ENCODE peak calls at places on chromosomes 5 and 9, in four cellular contexts. One of them, this sample, is unnamed.

GRCh38 chr9:38227061-38227540 is 158.1 kb upstream of the SHB start:
- DNase-seq in choroid plexus epithelial cell: peak
- DNase-seq in progenitor cell of endocrine pancreas: no peak
- DNase-seq in HFFc6: peak
- DNase-seq in this sample: peak

GRCh38 chr9:111795557-111795839 is 761 bp upstream of the SHOC1 start:
- DNase-seq in choroid plexus epithelial cell: no peak
- DNase-seq in HFFc6: no peak
- DNase-seq in progenitor cell of endocrine pancreas: no peak
- DNase-seq in this sample: peak

GRCh38 chr5:73515232-73515631 is 17.0 kb downstream of the BTF3 start:
- DNase-seq in HFFc6: no peak
- DNase-seq in progenitor cell of endocrine pancreas: no peak
- DNase-seq in choroid plexus epithelial cell: no peak
- DNase-seq in this sample: no peak

GRCh38 chr5:103258957-103259704 is 568 bp downstream of the MACIR start:
- DNase-seq in choroid plexus epithelial cell: peak
- DNase-seq in HFFc6: no peak
- DNase-seq in progenitor cell of endocrine pancreas: peak
- DNase-seq in this sample: peak

GRCh38 chr9:92714787-92715487 is 45.0 kb upstream of the IPPK start:
- DNase-seq in choroid plexus epithelial cell: no peak
- DNase-seq in progenitor cell of endocrine pancreas: no peak
- DNase-seq in HFFc6: no peak
- DNase-seq in this sample: no peak

GRCh38 chr9:26437056-26437711 is 455.4 kb downstream of the CAAP1 start:
- DNase-seq in progenitor cell of endocrine pancreas: no peak
- DNase-seq in choroid plexus epithelial cell: no peak
- DNase-seq in HFFc6: no peak
- DNase-seq in this sample: no peak

GRCh38 chr5:107155667-107156066 is 515.1 kb downstream of the EFNA5 start:
- DNase-seq in choroid plexus epithelial cell: no peak
- DNase-seq in progenitor cell of endocrine pancreas: no peak
- DNase-seq in HFFc6: no peak
- DNase-seq in this sample: peak

GRCh38 chr5:88676637-88677481 is 206.1 kb downstream of the MEF2C start:
- DNase-seq in choroid plexus epithelial cell: no peak
- DNase-seq in progenitor cell of endocrine pancreas: no peak
- DNase-seq in HFFc6: no peak
- DNase-seq in this sample: no peak

GRCh38 chr5:159214486-159215271 is 5.3 kb upstream of the RNF145 start:
- DNase-seq in progenitor cell of endocrine pancreas: no peak
- DNase-seq in choroid plexus epithelial cell: no peak
- DNase-seq in HFFc6: no peak
- DNase-seq in this sample: no peak

GRCh38 chr5:132469380-132470372 is 20.9 kb downstream of the IRF1 start:
- DNase-seq in progenitor cell of endocrine pancreas: no peak
- DNase-seq in choroid plexus epithelial cell: peak
- DNase-seq in HFFc6: no peak
- DNase-seq in this sample: no peak

GRCh38 chr9:84874583-84874982 is 205.1 kb downstream of the NTRK2 start:
- DNase-seq in progenitor cell of endocrine pancreas: no peak
- DNase-seq in choroid plexus epithelial cell: no peak
- DNase-seq in HFFc6: no peak
- DNase-seq in this sample: no peak

GRCh38 chr9:137757613-137758029 is 120.0 kb upstream of the CACNA1B start:
- DNase-seq in choroid plexus epithelial cell: peak
- DNase-seq in progenitor cell of endocrine pancreas: no peak
- DNase-seq in HFFc6: peak
- DNase-seq in this sample: peak

GRCh38 chr5:89034588-89034987 is 151.6 kb upstream of the MEF2C start:
- DNase-seq in choroid plexus epithelial cell: peak
- DNase-seq in HFFc6: peak
- DNase-seq in progenitor cell of endocrine pancreas: no peak
- DNase-seq in this sample: no peak

GRCh38 chr9:105751761-105752160 is 57.4 kb downstream of the TMEM38B start:
- DNase-seq in choroid plexus epithelial cell: no peak
- DNase-seq in HFFc6: no peak
- DNase-seq in progenitor cell of endocrine pancreas: no peak
- DNase-seq in this sample: no peak

GRCh38 chr5:83921794-83922193 is 201.1 kb upstream of the HAPLN1 start:
- DNase-seq in progenitor cell of endocrine pancreas: no peak
- DNase-seq in choroid plexus epithelial cell: no peak
- DNase-seq in HFFc6: no peak
- DNase-seq in this sample: no peak

GRCh38 chr5:150358261-150359095 is 981 bp downstream of the TCOF1 start:
- DNase-seq in progenitor cell of endocrine pancreas: no peak
- DNase-seq in HFFc6: no peak
- DNase-seq in choroid plexus epithelial cell: no peak
- DNase-seq in this sample: peak

GRCh38 chr9:134258828-134259546 is 67.3 kb upstream of the RXRA start:
- DNase-seq in choroid plexus epithelial cell: no peak
- DNase-seq in HFFc6: no peak
- DNase-seq in progenitor cell of endocrine pancreas: no peak
- DNase-seq in this sample: no peak

GRCh38 chr9:967436-967835 is 9.0 kb upstream of the DMRT3 start:
- DNase-seq in progenitor cell of endocrine pancreas: no peak
- DNase-seq in HFFc6: no peak
- DNase-seq in choroid plexus epithelial cell: no peak
- DNase-seq in this sample: no peak

GRCh38 chr9:101674165-101674564 is 64.3 kb downstream of the GRIN3A start:
- DNase-seq in HFFc6: no peak
- DNase-seq in choroid plexus epithelial cell: no peak
- DNase-seq in progenitor cell of endocrine pancreas: no peak
- DNase-seq in this sample: no peak

GRCh38 chr5:137833463-137833862 is 34.2 kb upstream of the MYOT start:
- DNase-seq in choroid plexus epithelial cell: peak
- DNase-seq in HFFc6: peak
- DNase-seq in progenitor cell of endocrine pancreas: no peak
- DNase-seq in this sample: peak

GRCh38 chr5:120435129-120435528 is 29.0 kb upstream of the PRR16 start:
- DNase-seq in progenitor cell of endocrine pancreas: no peak
- DNase-seq in HFFc6: no peak
- DNase-seq in choroid plexus epithelial cell: no peak
- DNase-seq in this sample: no peak

GRCh38 chr9:95724253-95724991 is 151.1 kb upstream of the ERCC6L2 start:
- DNase-seq in HFFc6: no peak
- DNase-seq in progenitor cell of endocrine pancreas: no peak
- DNase-seq in choroid plexus epithelial cell: no peak
- DNase-seq in this sample: no peak

GRCh38 chr5:10276691-10277090 is 26.6 kb downstream of the CCT5 start:
- DNase-seq in choroid plexus epithelial cell: no peak
- DNase-seq in HFFc6: no peak
- DNase-seq in progenitor cell of endocrine pancreas: no peak
- DNase-seq in this sample: no peak

GRCh38 chr5:13348568-13348967 is 595.9 kb downstream of the DNAH5 start:
- DNase-seq in choroid plexus epithelial cell: no peak
- DNase-seq in HFFc6: no peak
- DNase-seq in progenitor cell of endocrine pancreas: no peak
- DNase-seq in this sample: no peak

GRCh38 chr5:1277331-1277730 is 17.5 kb downstream of the TERT start:
- DNase-seq in choroid plexus epithelial cell: no peak
- DNase-seq in HFFc6: no peak
- DNase-seq in progenitor cell of endocrine pancreas: no peak
- DNase-seq in this sample: no peak

GRCh38 chr9:98066235-98066634 is 9.7 kb downstream of the NANS start:
- DNase-seq in choroid plexus epithelial cell: no peak
- DNase-seq in progenitor cell of endocrine pancreas: no peak
- DNase-seq in HFFc6: no peak
- DNase-seq in this sample: no peak

GRCh38 chr9:117000834-117001233 is 313.7 kb downstream of the TRIM32 start:
- DNase-seq in progenitor cell of endocrine pancreas: no peak
- DNase-seq in choroid plexus epithelial cell: no peak
- DNase-seq in HFFc6: no peak
- DNase-seq in this sample: no peak

GRCh38 chr5:105448251-105448650 is 1885.7 kb upstream of the NUDT12 start:
- DNase-seq in HFFc6: no peak
- DNase-seq in choroid plexus epithelial cell: no peak
- DNase-seq in progenitor cell of endocrine pancreas: no peak
- DNase-seq in this sample: no peak

GRCh38 chr5:94021246-94021645 is 279.8 kb upstream of the POU5F2 start:
- DNase-seq in HFFc6: peak
- DNase-seq in progenitor cell of endocrine pancreas: no peak
- DNase-seq in choroid plexus epithelial cell: peak
- DNase-seq in this sample: peak

GRCh38 chr5:79759436-79759835 is 69.8 kb downstream of the CMYA5 start:
- DNase-seq in choroid plexus epithelial cell: peak
- DNase-seq in HFFc6: peak
- DNase-seq in progenitor cell of endocrine pancreas: no peak
- DNase-seq in this sample: peak

GRCh38 chr9:98159301-98159700 is 33.1 kb downstream of the CORO2A start:
- DNase-seq in progenitor cell of endocrine pancreas: no peak
- DNase-seq in choroid plexus epithelial cell: no peak
- DNase-seq in HFFc6: no peak
- DNase-seq in this sample: no peak

GRCh38 chr9:79277916-79278447 is 293.8 kb upstream of the TLE4 start:
- DNase-seq in progenitor cell of endocrine pancreas: no peak
- DNase-seq in HFFc6: no peak
- DNase-seq in choroid plexus epithelial cell: no peak
- DNase-seq in this sample: no peak

GRCh38 chr5:137995077-137995746 is 37.7 kb downstream of the FAM13B start:
- DNase-seq in choroid plexus epithelial cell: peak
- DNase-seq in progenitor cell of endocrine pancreas: no peak
- DNase-seq in HFFc6: peak
- DNase-seq in this sample: peak

GRCh38 chr9:112856200-112856599 is 34.5 kb downstream of the SLC46A2 start:
- DNase-seq in choroid plexus epithelial cell: no peak
- DNase-seq in progenitor cell of endocrine pancreas: no peak
- DNase-seq in HFFc6: no peak
- DNase-seq in this sample: no peak

DNA sequence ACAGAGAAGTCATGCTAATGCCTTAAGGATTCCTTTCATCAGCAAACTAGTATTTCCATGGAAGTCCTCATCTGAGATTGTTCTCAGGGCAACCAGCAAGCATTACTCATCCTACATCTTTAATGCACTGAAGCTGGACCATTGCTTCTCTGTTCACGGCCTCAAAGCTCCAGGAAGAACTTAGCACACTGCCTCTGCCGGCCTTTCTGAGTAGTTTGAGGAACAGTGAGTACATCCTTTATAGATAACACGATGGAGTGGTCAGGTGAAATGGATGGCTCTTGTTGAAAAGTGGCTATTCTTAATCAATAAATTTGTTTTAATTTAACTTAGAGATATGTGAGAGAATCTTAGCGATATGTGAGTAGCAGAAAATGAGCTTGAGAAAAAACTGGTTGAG is 35.8 kb downstream of the MEGF10 start:
- DNase-seq in progenitor cell of endocrine pancreas: no peak
- DNase-seq in HFFc6: peak
- DNase-seq in choroid plexus epithelial cell: no peak
- DNase-seq in this sample: no peak
- TF ChIP-seq CTCF in progenitor cell of endocrine pancreas: peak
- TF ChIP-seq CTCF in HFFc6: peak
- TF ChIP-seq CTCF in choroid plexus epithelial cell: peak
- TF ChIP-seq CTCF in this sample: no peak

GRCh38 chr9:132236662-132237311 is 74.9 kb downstream of the NTNG2 start:
- DNase-seq in progenitor cell of endocrine pancreas: no peak
- DNase-seq in HFFc6: no peak
- DNase-seq in choroid plexus epithelial cell: no peak
- DNase-seq in this sample: no peak
- TF ChIP-seq CTCF in progenitor cell of endocrine pancreas: no peak
- TF ChIP-seq CTCF in HFFc6: peak
- TF ChIP-seq CTCF in choroid plexus epithelial cell: no peak
- TF ChIP-seq CTCF in this sample: no peak

DNA sequence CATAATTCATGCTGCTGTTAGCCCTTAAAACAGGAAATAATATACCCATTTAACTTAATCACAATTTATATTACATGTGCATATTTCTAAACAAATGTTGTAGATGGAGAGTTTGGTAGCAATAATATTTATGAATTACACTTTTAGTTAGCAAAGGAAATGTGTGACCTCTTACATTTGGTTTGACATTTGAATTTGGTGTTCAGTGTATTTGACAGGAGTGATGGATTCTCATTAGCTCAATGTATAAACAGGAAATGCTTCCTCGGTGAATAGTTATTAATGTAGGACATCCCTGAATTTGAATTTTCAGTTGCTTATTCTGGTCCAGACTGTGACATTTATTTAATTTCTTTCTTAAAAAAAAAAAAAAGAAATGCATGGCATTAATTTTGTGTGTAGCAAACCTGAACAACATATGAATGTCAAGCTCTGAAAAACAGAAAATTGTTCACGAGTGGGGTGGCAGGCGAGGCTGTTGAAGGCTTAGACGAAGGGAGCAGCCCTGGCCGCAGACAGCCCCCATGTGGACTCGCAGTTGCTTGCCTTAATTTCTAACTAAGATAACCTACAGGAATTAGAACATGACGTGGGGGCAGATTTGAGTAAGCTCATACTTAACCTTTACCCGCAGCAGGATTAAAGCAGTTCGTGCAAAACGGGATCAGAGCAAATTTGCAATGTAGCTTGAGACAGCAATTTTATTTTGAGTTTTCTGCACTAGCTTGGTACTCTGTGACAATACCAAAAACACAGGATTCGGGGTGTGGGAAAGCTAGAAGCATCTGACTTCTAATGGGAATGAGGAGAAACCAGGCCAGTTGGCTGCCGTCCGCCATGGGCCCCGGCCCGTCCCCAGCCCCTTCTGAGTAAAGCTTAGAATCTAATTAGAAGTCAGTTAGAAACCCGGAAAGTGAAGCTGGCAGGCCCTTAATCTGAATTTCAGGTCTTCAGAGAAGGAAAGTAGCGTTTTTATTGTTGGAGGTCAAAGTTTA is 134.3 kb downstream of the MACROH2A1 start:
- DNase-seq in choroid plexus epithelial cell: peak
- DNase-seq in HFFc6: no peak
- DNase-seq in progenitor cell of endocrine pancreas: no peak
- DNase-seq in this sample: no peak
- TF ChIP-seq CTCF in choroid plexus epithelial cell: no peak
- TF ChIP-seq CTCF in HFFc6: no peak
- TF ChIP-seq CTCF in progenitor cell of endocrine pancreas: no peak
- TF ChIP-seq CTCF in this sample: no peak

GRCh38 chr5:131357739-131358561 is 94.1 kb downstream of the CDC42SE2 start:
- DNase-seq in HFFc6: no peak
- DNase-seq in progenitor cell of endocrine pancreas: no peak
- DNase-seq in choroid plexus epithelial cell: no peak
- DNase-seq in this sample: no peak
- TF ChIP-seq CTCF in HFFc6: no peak
- TF ChIP-seq CTCF in progenitor cell of endocrine pancreas: no peak
- TF ChIP-seq CTCF in choroid plexus epithelial cell: no peak
- TF ChIP-seq CTCF in this sample: no peak

DNA sequence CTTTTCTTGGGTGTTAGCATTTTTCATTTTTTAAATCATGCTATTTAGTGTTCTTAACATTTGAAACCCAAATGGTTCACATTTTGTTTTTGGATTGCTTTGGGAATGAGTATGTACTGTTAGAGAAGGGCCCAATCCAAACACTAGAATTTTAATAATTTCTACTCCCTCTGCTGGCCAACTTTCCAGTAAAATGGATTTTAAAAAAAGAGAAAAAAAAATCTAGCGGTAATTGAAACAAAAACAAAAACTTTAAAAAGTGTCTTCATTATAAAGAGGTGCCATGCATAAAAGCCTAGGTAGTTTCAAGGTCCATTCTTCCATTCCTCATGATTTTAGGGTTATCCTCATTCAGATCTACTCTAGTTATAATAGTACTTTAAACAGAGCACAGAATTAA is 32.1 kb upstream of the RICTOR start:
- DNase-seq in choroid plexus epithelial cell: peak
- DNase-seq in progenitor cell of endocrine pancreas: no peak
- DNase-seq in HFFc6: no peak
- DNase-seq in this sample: peak
- TF ChIP-seq CTCF in choroid plexus epithelial cell: peak
- TF ChIP-seq CTCF in progenitor cell of endocrine pancreas: peak
- TF ChIP-seq CTCF in HFFc6: peak
- TF ChIP-seq CTCF in this sample: peak

GRCh38 chr5:171630047-171630669 is 155.5 kb upstream of the SMIM23 start:
- DNase-seq in HFFc6: no peak
- DNase-seq in progenitor cell of endocrine pancreas: peak
- DNase-seq in choroid plexus epithelial cell: peak
- DNase-seq in this sample: no peak
- TF ChIP-seq CTCF in HFFc6: peak
- TF ChIP-seq CTCF in progenitor cell of endocrine pancreas: peak
- TF ChIP-seq CTCF in choroid plexus epithelial cell: peak
- TF ChIP-seq CTCF in this sample: no peak